ENCODE peak calls at places on chromosomes 16 and 17, in five cellular contexts. D is A549, A is IMR-90, Y is SK-N-SH, Q is GM12878. B is an unnamed sample.

GRCh38 chr17:38881600-38882191 is 11.8 kb downstream of the LASP1 start:
- DNase-seq in D (no peak), A (peak; percentile 48), Y (peak; percentile 63), Q (no peak), B (peak; percentile 60)

GRCh38 chr16:17404903-17405691 is 65.7 kb downstream of the XYLT1 start:
- DNase-seq in D (no peak), A (peak; percentile 49), Y (peak; percentile 21), Q (no peak), B (no peak)

GRCh38 chr17:31248986-31249385 is 48.1 kb downstream of the OMG start:
- DNase-seq in D (no peak), A (peak; percentile 78), Y (no peak), Q (no peak), B (no peak)

GRCh38 chr16:16096161-16096857 is 127.0 kb downstream of the ABCC6 start:
- DNase-seq in D (peak; percentile 40), A (peak; percentile 82), Y (no peak), Q (no peak), B (no peak)

GRCh38 chr16:77467929-77468328 is 33.1 kb upstream of the ADAMTS18 start:
- DNase-seq in D (no peak), A (no peak), Y (no peak), Q (no peak), B (no peak)

GRCh38 chr16:62256406-62256805 is 220.2 kb upstream of the CDH8 start:
- DNase-seq in D (no peak), A (no peak), Y (peak; percentile 7), Q (no peak), B (no peak)

GRCh38 chr17:64938925-64939474 is 19.7 kb upstream of the LRRC37A3 start:
- DNase-seq in D (peak; percentile 54), A (peak; percentile 25), Y (peak; percentile 62), Q (no peak), B (peak; percentile 88)

GRCh38 chr16:30113031-30113710 is at the start of gene GDPD3:
- DNase-seq in D (no peak), A (no peak), Y (no peak), Q (no peak), B (peak; percentile 78)

GRCh38 chr16:14028207-14028606 is 42.9 kb upstream of the MRTFB start:
- DNase-seq in D (no peak), A (no peak), Y (no peak), Q (no peak), B (no peak)

GRCh38 chr17:72120878-72121163 is at the start of gene SOX9:
- DNase-seq in D (peak; percentile 100), A (peak; percentile 96), Y (peak; percentile 95), Q (peak; percentile 73), B (no peak)

GRCh38 chr16:48612621-48613020 is 2.6 kb upstream of the N4BP1 start:
- DNase-seq in D (no peak), A (no peak), Y (no peak), Q (no peak), B (no peak)

GRCh38 chr16:9800180-9800738 is 382.0 kb downstream of the GRIN2A start:
- DNase-seq in D (no peak), A (no peak), Y (no peak), Q (no peak), B (no peak)

GRCh38 chr16:31464348-31464769 is 5.1 kb downstream of the ARMC5 start:
- DNase-seq in D (no peak), A (no peak), Y (peak; percentile 16), Q (no peak), B (no peak)

GRCh38 chr17:16352303-16352837 is 899 bp downstream of the CENPV start:
- DNase-seq in D (peak; percentile 63), A (peak; percentile 30), Y (peak; percentile 79), Q (no peak), B (peak; percentile 38)

GRCh38 chr17:6753565-6753964 is 2.3 kb upstream of the XAF1 start:
- DNase-seq in D (no peak), A (no peak), Y (no peak), Q (no peak), B (no peak)

GRCh38 chr16:11250091-11250785 is 5.8 kb downstream of the SOCS1 start:
- DNase-seq in D (no peak), A (peak; percentile 78), Y (no peak), Q (no peak), B (no peak)

GRCh38 chr17:82382933-82383255 is 11.3 kb downstream of the UTS2R start:
- DNase-seq in D (no peak), A (no peak), Y (no peak), Q (no peak), B (no peak)

GRCh38 chr16:67461600-67462278 is 19.2 kb downstream of the ATP6V0D1 start:
- DNase-seq in D (no peak), A (no peak), Y (no peak), Q (no peak), B (no peak)

GRCh38 chr17:34241062-34241461 is 14.0 kb upstream of the CCL2 start:
- DNase-seq in D (no peak), A (peak; percentile 44), Y (peak; percentile 34), Q (no peak), B (no peak)

GRCh38 chr17:68383443-68384321 is 73.6 kb downstream of the WIPI1 start:
- DNase-seq in D (no peak), A (peak; percentile 94), Y (no peak), Q (no peak), B (no peak)

GRCh38 chr16:79656537-79657115 is 56.1 kb upstream of the MAF start:
- DNase-seq in D (no peak), A (no peak), Y (no peak), Q (no peak), B (no peak)

GRCh38 chr16:79662122-79662521 is 61.6 kb upstream of the MAF start:
- DNase-seq in D (no peak), A (no peak), Y (no peak), Q (no peak), B (no peak)

GRCh38 chr16:79659352-79659751 is 58.8 kb upstream of the MAF start:
- DNase-seq in D (no peak), A (no peak), Y (no peak), Q (no peak), B (no peak)

GRCh38 chr16:79661578-79661977 is 61.0 kb upstream of the MAF start:
- DNase-seq in D (no peak), A (no peak), Y (no peak), Q (no peak), B (no peak)

GRCh38 chr16:79658301-79659001 is 57.9 kb upstream of the MAF start:
- DNase-seq in D (peak; percentile 29), A (peak; percentile 35), Y (no peak), Q (no peak), B (peak; percentile 50)
- TF ChIP-seq RCOR1 in D (no peak), A (no peak), Y (no peak), Q (no peak), B (peak; percentile 2)

DNA sequence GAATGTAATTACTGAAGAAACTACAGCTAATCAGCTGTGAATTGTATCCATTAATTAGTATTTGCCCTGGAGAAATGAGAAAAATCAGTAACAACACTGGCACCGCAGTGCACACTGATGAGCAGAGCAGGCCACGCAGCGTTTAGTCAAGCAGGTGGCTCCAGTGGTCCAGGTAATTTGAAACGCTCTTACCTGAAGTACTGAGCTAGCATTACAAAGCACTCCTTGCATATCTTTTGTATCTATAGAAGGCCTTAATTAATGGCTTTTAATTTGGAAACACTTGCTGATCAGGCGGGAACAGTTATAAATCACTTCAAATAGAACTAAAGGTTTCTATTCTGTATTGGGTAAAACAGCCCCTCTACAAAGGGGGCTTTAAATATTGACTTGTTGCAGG is 76.3 kb downstream of the TOX3 start:
- DNase-seq in D (no peak), A (no peak), Y (no peak), Q (no peak), B (no peak)
- TF ChIP-seq RCOR1 in D (no peak), A (no peak), Y (no peak), Q (no peak), B (no peak)

DNA sequence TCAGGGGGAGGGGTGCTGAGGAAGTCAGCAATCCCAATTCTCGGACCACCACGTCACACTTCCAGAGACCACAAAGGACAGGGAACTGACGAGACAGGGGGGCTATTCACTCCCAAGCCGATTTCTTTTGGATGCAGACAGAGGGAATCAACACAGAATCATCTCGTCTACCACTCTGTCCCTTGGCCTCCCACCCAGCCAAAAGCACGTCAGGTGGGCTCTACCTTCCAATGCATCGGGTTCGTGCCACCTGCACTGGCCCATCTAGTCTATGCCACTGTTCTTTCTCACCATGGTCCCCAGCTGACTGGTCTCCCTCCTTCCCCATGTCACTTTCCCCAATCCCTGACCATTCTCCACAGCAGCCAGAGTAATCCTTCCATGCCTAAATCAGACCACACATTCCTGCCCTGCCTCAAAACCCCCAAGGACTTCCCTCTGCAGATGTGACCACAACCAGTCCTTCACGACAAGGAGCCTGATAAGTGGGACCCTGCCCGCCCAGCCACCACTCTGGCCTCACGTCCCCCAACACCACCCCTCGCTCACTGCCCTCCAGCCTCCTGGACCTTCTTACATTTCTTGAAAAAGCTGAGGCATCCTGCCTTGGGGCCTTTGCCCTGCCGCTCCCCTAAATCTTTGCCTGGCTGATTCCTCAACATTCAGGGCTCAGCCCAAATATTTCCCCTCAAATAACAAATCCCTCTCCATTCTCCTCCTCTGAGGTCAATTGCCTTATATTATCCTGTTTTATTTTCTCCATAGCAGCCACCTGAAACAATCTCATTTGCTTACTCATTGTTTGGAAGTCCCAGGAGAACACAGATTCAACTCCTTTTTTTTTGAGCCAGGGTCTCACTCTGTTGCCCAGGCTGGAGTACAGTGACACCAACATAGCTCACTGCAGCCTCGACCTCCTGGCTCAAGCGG is 70.4 kb downstream of the IL21R start:
- DNase-seq in D (no peak), A (no peak), Y (no peak), Q (no peak), B (no peak)
- TF ChIP-seq RCOR1 in D (no peak), A (no peak), Y (no peak), Q (no peak), B (no peak)

DNA sequence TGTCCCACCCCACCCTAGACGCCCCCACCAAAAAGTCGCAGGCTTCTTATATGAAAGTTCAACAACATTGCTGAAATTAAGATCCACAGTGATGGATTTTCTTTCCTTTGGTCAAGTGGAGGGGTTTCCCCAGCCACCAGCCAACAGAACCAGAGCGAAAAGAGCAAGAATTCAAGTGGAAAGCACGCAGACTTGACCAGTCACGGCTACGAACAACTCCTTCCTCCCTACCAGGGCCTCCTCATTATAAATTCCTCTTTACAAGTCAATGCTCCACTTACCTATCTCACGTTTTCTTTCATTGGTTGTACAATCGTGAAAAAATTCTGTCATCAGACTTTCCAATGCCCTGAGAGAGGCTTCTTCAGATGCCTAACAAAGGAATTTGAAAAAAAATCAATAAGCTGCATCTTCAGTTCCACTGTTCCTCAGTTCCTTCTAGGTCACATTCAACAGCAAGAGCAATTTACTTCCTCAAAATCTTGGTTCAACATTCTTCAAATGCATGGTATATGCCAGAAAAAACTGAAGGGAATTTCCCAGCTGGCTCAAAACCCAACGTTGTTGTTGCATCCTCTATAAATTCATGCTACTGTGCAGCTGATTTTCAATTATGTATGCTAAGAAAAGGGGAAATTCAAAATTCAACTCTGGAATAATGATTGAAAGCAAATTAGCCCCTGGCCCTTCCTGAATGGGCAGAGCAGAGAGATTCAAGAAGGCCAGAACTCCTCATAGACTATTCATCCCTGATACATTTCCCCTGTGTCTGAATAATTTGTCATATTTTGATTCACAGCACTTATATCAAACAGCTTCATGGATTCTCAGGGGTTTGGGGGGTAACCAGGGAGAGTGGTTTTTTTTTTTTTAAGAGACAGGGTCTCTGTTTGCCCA is 30.9 kb downstream of the XPO6 start:
- DNase-seq in D (no peak), A (peak; percentile 70), Y (no peak), Q (no peak), B (no peak)
- TF ChIP-seq RCOR1 in D (no peak), A (no peak), Y (no peak), Q (no peak), B (no peak)

B was measured in K562.